ENCODE peak calls at places on chromosome 5, in nine cellular contexts. L is spleen, X is suprapubic skin, H is cardiac fibroblast, F is astrocyte of the spinal cord, I is fibroblast of mammary gland, B is AG09309, S is upper lobe of left lung, Q is AG04450. D is an unnamed sample.

GRCh38 chr5:69083412-69083811 is 10.4 kb upstream of the SLC30A5 start:
- DNase-seq in L (no peak), X (no peak), H (peak), F (no peak), I (no peak), B (no peak), S (no peak), Q (no peak), D (peak)

GRCh38 chr5:15014809-15015208 is 143.2 kb upstream of the ANKH start:
- DNase-seq in L (no peak), X (no peak), H (peak), F (peak), I (no peak), B (no peak), S (no peak), Q (no peak), D (peak)

GRCh38 chr5:79971156-79971555 is 19.9 kb downstream of the MTX3 start:
- DNase-seq in L (no peak), X (no peak), H (peak), F (peak), I (peak), B (peak), S (no peak), Q (no peak), D (peak)

GRCh38 chr5:60960591-60960990 is 15.6 kb downstream of the NDUFAF2 start:
- DNase-seq in L (no peak), X (no peak), H (peak), F (peak), I (peak), B (no peak), S (no peak), Q (no peak), D (peak)

GRCh38 chr5:114305402-114306207 is 56.3 kb upstream of the KCNN2 start:
- DNase-seq in L (no peak), X (no peak), H (peak), F (peak), I (peak), B (no peak), S (no peak), Q (peak), D (peak)

GRCh38 chr5:167573274-167574127 is 717.9 kb upstream of the WWC1 start:
- DNase-seq in L (no peak), X (no peak), H (peak), F (peak), I (peak), B (no peak), S (no peak), Q (peak), D (peak)

GRCh38 chr5:31196309-31196708 is 2.8 kb downstream of the CDH6 start:
- DNase-seq in L (no peak), X (no peak), H (peak), F (peak), I (no peak), B (no peak), S (no peak), Q (no peak), D (peak)

GRCh38 chr5:12399868-12400267 is 495.6 kb upstream of the CTNND2 start:
- DNase-seq in L (no peak), X (no peak), H (no peak), F (no peak), I (no peak), B (no peak), S (no peak), Q (no peak), D (no peak)

GRCh38 chr5:107982703-107983425 is 312.1 kb upstream of the EFNA5 start:
- DNase-seq in L (no peak), X (no peak), H (no peak), F (no peak), I (no peak), B (no peak), S (no peak), Q (no peak), D (no peak)

GRCh38 chr5:39561421-39561820 is 136.6 kb upstream of the DAB2 start:
- DNase-seq in L (no peak), X (no peak), H (no peak), F (no peak), I (no peak), B (no peak), S (no peak), Q (no peak), D (no peak)

GRCh38 chr5:111143910-111144309 is 51.8 kb downstream of the WDR36 start:
- DNase-seq in L (no peak), X (no peak), H (peak), F (peak), I (peak), B (peak), S (no peak), Q (peak), D (peak)

GRCh38 chr5:150176745-150177485 is 10.3 kb downstream of the CDX1 start:
- DNase-seq in L (no peak), X (no peak), H (no peak), F (peak), I (no peak), B (no peak), S (no peak), Q (peak), D (no peak)

GRCh38 chr5:108382784-108383358 is 973 bp upstream of the FBXL17 start:
- DNase-seq in L (no peak), X (no peak), H (no peak), F (no peak), I (peak), B (no peak), S (no peak), Q (no peak), D (no peak)

GRCh38 chr5:134079748-134080581 is 34.5 kb upstream of the TCF7 start:
- DNase-seq in L (peak), X (no peak), H (no peak), F (no peak), I (no peak), B (no peak), S (no peak), Q (no peak), D (no peak)

GRCh38 chr5:123358751-123359150 is 64.5 kb downstream of the CEP120 start:
- DNase-seq in L (no peak), X (no peak), H (peak), F (no peak), I (no peak), B (no peak), S (no peak), Q (peak), D (no peak)

GRCh38 chr5:72692273-72692672 is 124.2 kb upstream of the TNPO1 start:
- DNase-seq in L (no peak), X (no peak), H (peak), F (peak), I (peak), B (peak), S (no peak), Q (no peak), D (peak)

GRCh38 chr5:7078901-7079300 is 317.0 kb upstream of the ADCY2 start:
- DNase-seq in L (no peak), X (no peak), H (no peak), F (no peak), I (no peak), B (no peak), S (no peak), Q (no peak), D (no peak)
- TF ChIP-seq CTCF in L (no peak), X (no peak), H (no peak), F (no peak), I (no peak), B (no peak), S (no peak), Q (no peak), D (no peak)

GRCh38 chr5:139982157-139982974 is 60.7 kb downstream of the NRG2 start:
- DNase-seq in L (no peak), X (no peak), H (peak), F (peak), I (peak), B (no peak), S (no peak), Q (no peak), D (peak)
- H3K4me3 ChIP-seq in L (no peak), X (no peak), H (no peak), F (no peak), I (no peak), B (no peak), S (no peak), Q (no peak), D (no peak)

DNA sequence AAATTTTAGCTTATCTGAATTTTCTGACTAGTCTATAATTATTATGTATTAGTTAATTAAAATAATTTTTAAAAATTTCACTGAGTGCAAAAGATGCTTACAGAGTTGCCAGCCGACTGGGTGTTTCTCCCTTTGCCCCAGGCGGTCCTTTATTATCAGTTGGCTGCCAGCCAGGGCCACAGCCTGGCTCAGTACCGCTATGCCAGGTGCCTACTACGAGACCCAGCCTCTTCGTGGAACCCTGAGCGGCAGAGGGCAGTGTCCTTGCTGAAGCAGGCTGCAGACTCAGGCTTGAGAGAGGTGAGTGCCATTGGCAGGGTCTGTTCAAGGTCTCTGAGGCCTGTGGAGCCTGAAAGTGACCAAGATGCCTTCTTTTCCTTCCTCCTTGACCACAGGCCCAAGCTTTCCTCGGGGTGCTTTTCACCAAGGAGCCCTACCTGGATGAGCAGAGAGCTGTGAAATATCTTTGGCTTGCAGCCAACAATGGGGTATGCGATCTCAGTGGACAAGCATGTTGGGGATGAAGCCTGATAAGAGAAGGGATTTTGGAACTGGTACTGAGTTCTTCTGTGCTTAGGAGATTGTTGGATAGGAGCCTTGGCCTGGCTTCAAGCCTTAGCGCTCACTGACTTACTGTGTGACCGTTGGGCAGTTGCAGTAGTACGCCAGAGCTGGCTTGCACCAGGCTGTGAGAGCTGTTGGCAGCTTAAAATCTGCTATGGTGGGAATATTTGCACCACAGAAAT is 10.6 kb downstream of the DELE1 start:
- DNase-seq in L (no peak), X (no peak), H (peak), F (no peak), I (no peak), B (no peak), S (no peak), Q (no peak), D (no peak)
- TF ChIP-seq CTCF in L (no peak), X (no peak), H (no peak), F (no peak), I (no peak), B (no peak), S (no peak), Q (no peak), D (no peak)

GRCh38 chr5:180599981-180600553 is 8.8 kb upstream of the SCGB3A1 start:
- DNase-seq in L (no peak), X (peak), H (no peak), F (no peak), I (no peak), B (no peak), S (no peak), Q (no peak), D (no peak)

GRCh38 chr5:180600554-180601041 is 9.3 kb upstream of the SCGB3A1 start:
- DNase-seq in L (peak), X (peak), H (no peak), F (no peak), I (no peak), B (no peak), S (peak), Q (no peak), D (no peak)

GRCh38 chr5:180602481-180603075 is 11.3 kb upstream of the SCGB3A1 start:
- DNase-seq in L (no peak), X (peak), H (no peak), F (no peak), I (no peak), B (no peak), S (no peak), Q (no peak), D (no peak)

GRCh38 chr5:180603076-180603591 is 11.8 kb upstream of the SCGB3A1 start:
- DNase-seq in L (peak), X (peak), H (no peak), F (no peak), I (no peak), B (no peak), S (peak), Q (no peak), D (no peak)

GRCh38 chr5:180601591-180602480 is 10.5 kb upstream of the SCGB3A1 start:
- DNase-seq in L (peak), X (peak), H (no peak), F (no peak), I (no peak), B (no peak), S (peak), Q (no peak), D (no peak)
- H3K4me3 ChIP-seq in L (no peak), X (no peak), H (no peak), F (no peak), I (no peak), B (no peak), S (no peak), Q (no peak), D (no peak)

GRCh38 chr5:88683506-88684135 is 199.4 kb downstream of the MEF2C start:
- DNase-seq in L (no peak), X (no peak), H (no peak), F (peak), I (no peak), B (no peak), S (peak), Q (no peak), D (no peak)
- TF ChIP-seq CTCF in L (no peak), X (no peak), H (no peak), F (peak), I (no peak), B (peak), S (no peak), Q (no peak), D (no peak)